ENCODE peak calls at places on chromosomes 7 and 10, in four cellular contexts. X, Q, V and M are unnamed samples. For H3K4me1 and H3K36me3, the result is how much of the 10 kb centered on the place peaks cover.

GRCh38 chr7:143422033-143422432 is 13.4 kb upstream of the EPHA1 start:
- DNase-seq in V (no peak), X (no peak), Q (no peak), M (no peak)

GRCh38 chr7:29299986-29300609 is 105.5 kb downstream of the CHN2 start:
- DNase-seq in X (no peak), V (no peak), Q (no peak), M (no peak)

GRCh38 chr7:7131273-7131672 is 51.1 kb upstream of the C1GALT1 start:
- DNase-seq in V (no peak), X (no peak), Q (no peak), M (no peak)

GRCh38 chr7:22333680-22334141 is 23.2 kb downstream of the RAPGEF5 start:
- DNase-seq in X (no peak), V (no peak), Q (no peak), M (no peak)

GRCh38 chr7:17937506-17938115 is 2.7 kb downstream of the SNX13 start:
- DNase-seq in X (no peak), V (no peak), Q (no peak), M (no peak)

GRCh38 chr10:71323407-71323806 is 4.3 kb downstream of the SLC29A3 start:
- DNase-seq in Q (no peak), V (no peak), X (no peak), M (no peak)

GRCh38 chr7:1239455-1240295 is 7.0 kb downstream of the UNCX start:
- DNase-seq in X (no peak), V (no peak), Q (no peak), M (no peak)

GRCh38 chr10:94706089-94706488 is 22.6 kb downstream of the CYP2C18 start:
- DNase-seq in X (no peak), V (no peak), Q (no peak), M (no peak)

GRCh38 chr7:76325092-76325491 is 22.6 kb downstream of the HSPB1 start:
- DNase-seq in V (no peak), X (no peak), Q (no peak), M (no peak)

GRCh38 chr7:30471205-30471604 is 7.4 kb downstream of the NOD1 start:
- DNase-seq in X (peak), Q (no peak), V (no peak), M (no peak)

GRCh38 chr7:77459311-77459726 is 43.2 kb upstream of the GSAP start:
- DNase-seq in X (no peak), V (no peak), Q (no peak), M (no peak)

GRCh38 chr10:66827353-66827752 is 98.5 kb upstream of the LRRTM3 start:
- DNase-seq in X (no peak), V (no peak), Q (no peak), M (no peak)

GRCh38 chr7:5597772-5598171 is 174.1 kb upstream of the TNRC18 start:
- DNase-seq in V (no peak), X (no peak), Q (no peak), M (no peak)

GRCh38 chr10:120433176-120433575 is 23.9 kb upstream of the PLPP4 start:
- DNase-seq in V (no peak), Q (no peak), X (no peak), M (no peak)

GRCh38 chr7:85115006-85115405 is 71.8 kb downstream of the SEMA3D start:
- DNase-seq in X (no peak), V (no peak), Q (no peak), M (no peak)

GRCh38 chr10:92420554-92421275 is 129.7 kb downstream of the MARCHF5 start:
- DNase-seq in X (no peak), Q (no peak), V (no peak), M (no peak)

GRCh38 chr10:72009430-72010081 is 45.4 kb downstream of the CHST3 start:
- DNase-seq in Q (peak), V (peak), X (no peak), M (no peak)

GRCh38 chr7:15305002-15305600 is 256.7 kb downstream of the AGMO start:
- DNase-seq in V (peak), X (no peak), Q (peak), M (no peak)

GRCh38 chr7:128041203-128041602 is 10.0 kb upstream of the LRRC4 start:
- DNase-seq in X (no peak), V (no peak), Q (no peak), M (no peak)

GRCh38 chr7:1994931-1995330 is 237.8 kb downstream of the MAD1L1 start:
- DNase-seq in X (no peak), Q (no peak), V (no peak), M (no peak)

GRCh38 chr10:71367279-71367678 is 29.4 kb upstream of the CDH23 start:
- DNase-seq in X (no peak), V (no peak), Q (no peak), M (no peak)

GRCh38 chr7:87075671-87076404 is 16.4 kb upstream of the ELAPOR2 start:
- DNase-seq in X (no peak), Q (no peak), V (no peak), M (no peak)

GRCh38 chr7:8638076-8638475 is 204.7 kb downstream of the NXPH1 start:
- DNase-seq in X (no peak), V (peak), Q (no peak), M (no peak)

GRCh38 chr7:14954035-14954434 is 51.5 kb upstream of the DGKB start:
- DNase-seq in X (no peak), Q (no peak), V (no peak), M (no peak)

GRCh38 chr7:157646551-157646950 is 309.7 kb downstream of the DNAJB6 start:
- DNase-seq in X (no peak), V (no peak), Q (no peak), M (no peak)

GRCh38 chr7:122290476-122290875 is 14.1 kb downstream of the FEZF1 start:
- DNase-seq in V (no peak), Q (no peak), X (no peak), M (no peak)
- H3K4me1 ChIP-seq in V (under half), Q (under half), X (under half), M (under half)

DNA sequence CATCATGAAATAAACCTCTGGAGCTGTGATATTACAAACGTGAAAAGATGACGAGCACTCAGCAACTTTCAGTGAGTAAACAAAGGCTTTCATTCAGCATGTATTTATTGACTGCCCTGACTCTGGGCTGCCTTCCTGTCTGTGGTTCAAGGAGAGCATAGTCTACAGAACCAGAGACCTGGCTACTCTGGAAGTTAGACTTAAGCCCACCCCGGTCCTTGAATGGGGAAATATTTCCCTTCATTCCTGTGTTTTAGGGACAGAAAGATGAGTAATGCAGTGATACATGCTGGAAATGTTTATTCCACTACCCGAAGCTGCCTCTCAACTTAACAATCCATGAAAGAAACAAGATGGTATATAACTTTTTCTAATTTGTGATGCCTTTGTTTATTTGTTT is 57.5 kb downstream of the TRUB1 start:
- DNase-seq in Q (no peak), X (no peak), V (no peak), M (no peak)
- H3K27ac ChIP-seq in Q (no peak), X (no peak), V (no peak), M (no peak)

GRCh38 chr7:38775503-38775902 is 133.5 kb downstream of the VPS41 start:
- DNase-seq in X (no peak), V (no peak), Q (peak), M (no peak)
- H3K36me3 ChIP-seq in X (under half), V (under half), Q (under half), M (under half)

DNA sequence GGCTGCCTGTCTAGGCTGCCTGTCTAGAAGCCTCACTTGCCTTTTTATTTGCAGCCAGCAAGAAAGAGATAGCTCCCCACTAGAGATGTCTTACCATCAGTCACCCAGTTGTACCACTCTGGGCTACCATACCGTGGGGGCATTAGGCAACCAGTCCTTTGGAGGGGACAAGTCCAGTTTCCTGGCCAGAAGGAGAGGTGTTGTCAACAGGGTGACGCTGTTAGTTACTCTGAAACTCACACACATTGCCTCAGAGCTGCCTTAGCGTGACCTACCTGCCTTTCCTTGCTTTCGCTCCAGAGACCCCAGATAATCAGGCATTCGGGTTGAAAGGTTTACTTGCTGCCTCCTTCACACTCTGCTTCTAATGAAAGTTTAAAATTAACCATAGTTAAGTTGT is 155.4 kb downstream of the CELF2 start:
- DNase-seq in X (no peak), Q (no peak), V (no peak), M (no peak)
- H3K4me1 ChIP-seq in X (half or more), Q (under half), V (under half), M (under half)

GRCh38 chr7:27434729-27435400 is 192.3 kb downstream of the EVX1 start:
- DNase-seq in X (no peak), Q (no peak), V (no peak), M (no peak)

GRCh38 chr7:27433581-27433980 is 191.0 kb downstream of the EVX1 start:
- DNase-seq in X (no peak), V (no peak), Q (no peak), M (no peak)

GRCh38 chr7:27427416-27427815 is 184.8 kb downstream of the EVX1 start:
- DNase-seq in V (no peak), Q (no peak), X (no peak), M (no peak)

GRCh38 chr7:27431465-27431864 is 188.9 kb downstream of the EVX1 start:
- DNase-seq in Q (no peak), X (no peak), V (no peak), M (no peak)

DNA sequence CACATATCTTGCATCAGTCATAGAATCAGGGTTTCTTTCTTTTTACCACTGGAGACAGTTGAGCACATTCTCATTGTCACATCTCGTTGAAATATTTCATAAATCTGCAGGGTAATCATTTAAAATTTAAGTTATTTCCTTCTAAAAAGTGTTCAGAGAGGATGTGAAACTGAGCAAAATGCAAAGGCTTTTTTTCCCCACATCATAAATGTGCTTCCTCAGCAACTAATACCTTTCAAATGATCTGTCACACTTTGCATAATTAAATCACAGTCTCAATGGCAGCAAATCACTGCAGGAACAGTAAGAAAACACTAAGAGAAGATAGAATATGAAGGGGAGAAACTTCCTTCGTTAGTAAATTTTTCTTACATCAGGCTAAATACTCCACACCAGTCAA is 187.5 kb downstream of the EVX1 start:
- DNase-seq in X (no peak), Q (no peak), V (no peak), M (no peak)
- H3K27ac ChIP-seq in X (no peak), Q (no peak), V (no peak), M (no peak)

GRCh38 chr10:132753596-132753995 is 32.4 kb downstream of the NKX6-2 start:
- DNase-seq in V (no peak), X (no peak), Q (no peak), M (no peak)
- H3K36me3 ChIP-seq in V (under half), X (under half), Q (under half), M (under half)